ENCODE peak calls at places on chromosomes 13 and 19, in eight cellular contexts. U, V, X, P, G, C, L and R are unnamed samples.

GRCh38 chr19:2627319-2627829 is 75.1 kb downstream of the GNG7 start:
- DNase-seq in U (no peak), V (peak), X (no peak), P (peak), G (no peak), C (no peak), L (peak), R (peak)

GRCh38 chr13:103097366-103097928 is 31.2 kb upstream of the SLC10A2 start:
- DNase-seq in U (no peak), V (peak), X (no peak), P (no peak), G (no peak), C (no peak), L (no peak), R (no peak)

GRCh38 chr19:43596842-43597461 is 557 bp downstream of the ZNF576 start:
- DNase-seq in U (no peak), V (no peak), X (no peak), P (no peak), G (no peak), C (no peak), L (peak), R (no peak)

GRCh38 chr13:114204894-114205293 is 25.8 kb downstream of the CFAP97D2 start:
- DNase-seq in U (no peak), V (no peak), X (no peak), P (no peak), G (no peak), C (no peak), L (no peak), R (no peak)

GRCh38 chr13:73937420-73937819 is 196.8 kb downstream of the KLF12 start:
- DNase-seq in U (no peak), V (no peak), X (no peak), P (no peak), G (no peak), C (no peak), L (peak), R (no peak)

GRCh38 chr19:31674503-31675186 is 325.4 kb upstream of the TSHZ3 start:
- DNase-seq in U (no peak), V (no peak), X (no peak), P (no peak), G (no peak), C (no peak), L (no peak), R (no peak)

GRCh38 chr13:19589312-19589711 is 28.0 kb upstream of the TPTE2 start:
- DNase-seq in U (no peak), V (no peak), X (no peak), P (no peak), G (no peak), C (no peak), L (no peak), R (no peak)

GRCh38 chr19:39031368-39032163 is 783 bp downstream of the FBXO27 start:
- DNase-seq in U (peak), V (peak), X (peak), P (no peak), G (peak), C (peak), L (peak), R (peak)

GRCh38 chr13:110771194-110771593 is 57.7 kb downstream of the ING1 start:
- DNase-seq in U (no peak), V (no peak), X (no peak), P (no peak), G (no peak), C (no peak), L (peak), R (no peak)

GRCh38 chr19:46784262-46785053 is 3.9 kb downstream of the SLC1A5 start:
- DNase-seq in U (no peak), V (no peak), X (peak), P (peak), G (peak), C (peak), L (peak), R (peak)

GRCh38 chr19:35038623-35039512 is 2.7 kb upstream of the HPN start:
- DNase-seq in U (no peak), V (no peak), X (no peak), P (no peak), G (no peak), C (no peak), L (no peak), R (no peak)

GRCh38 chr13:36848228-36848982 is 29.4 kb downstream of the RFXAP start:
- DNase-seq in U (no peak), V (no peak), X (no peak), P (no peak), G (no peak), C (peak), L (peak), R (no peak)

GRCh38 chr19:45103200-45103624 is 10.2 kb downstream of the PPP1R37 start:
- DNase-seq in U (no peak), V (no peak), X (peak), P (no peak), G (no peak), C (peak), L (peak), R (no peak)

GRCh38 chr13:51225034-51225433 is 2.8 kb downstream of the FAM124A start:
- DNase-seq in U (no peak), V (no peak), X (no peak), P (no peak), G (no peak), C (no peak), L (peak), R (no peak)

GRCh38 chr19:32017341-32017948 is 328.0 kb upstream of the ZNF507 start:
- DNase-seq in U (no peak), V (no peak), X (no peak), P (no peak), G (no peak), C (no peak), L (peak), R (no peak)

GRCh38 chr13:86368924-86369323 is 569.7 kb upstream of the SLITRK6 start:
- DNase-seq in U (no peak), V (no peak), X (no peak), P (no peak), G (no peak), C (no peak), L (no peak), R (no peak)

GRCh38 chr13:109256866-109257760 is 529.3 kb downstream of the IRS2 start:
- DNase-seq in U (no peak), V (no peak), X (no peak), P (peak), G (no peak), C (no peak), L (peak), R (peak)

GRCh38 chr19:15584541-15585115 is 30.4 kb upstream of the CYP4F8 start:
- DNase-seq in U (peak), V (peak), X (peak), P (peak), G (peak), C (peak), L (peak), R (peak)

GRCh38 chr19:33274663-33275558 is 27.4 kb downstream of the CEBPA start:
- DNase-seq in U (no peak), V (no peak), X (no peak), P (no peak), G (no peak), C (no peak), L (no peak), R (no peak)

GRCh38 chr13:30735025-30735967 is at the start of gene ALOX5AP:
- DNase-seq in U (no peak), V (no peak), X (peak), P (no peak), G (no peak), C (peak), L (no peak), R (no peak)

GRCh38 chr13:99119686-99120085 is 81.0 kb upstream of the UBAC2 start:
- DNase-seq in U (no peak), V (no peak), X (no peak), P (no peak), G (peak), C (no peak), L (no peak), R (no peak)

GRCh38 chr13:22454586-22454985 is 726.2 kb upstream of the SGCG start:
- DNase-seq in U (no peak), V (no peak), X (no peak), P (no peak), G (no peak), C (no peak), L (peak), R (peak)

GRCh38 chr19:1091544-1092175 is 3.5 kb downstream of the POLR2E start:
- DNase-seq in U (no peak), V (no peak), X (no peak), P (no peak), G (no peak), C (no peak), L (no peak), R (no peak)

GRCh38 chr13:44440046-44440608 is 66.5 kb downstream of the SERP2 start:
- DNase-seq in U (no peak), V (no peak), X (no peak), P (no peak), G (no peak), C (no peak), L (no peak), R (no peak)

GRCh38 chr19:28012361-28012760 is 1200.6 kb downstream of the UQCRFS1 start:
- DNase-seq in U (no peak), V (no peak), X (no peak), P (no peak), G (no peak), C (no peak), L (no peak), R (no peak)

GRCh38 chr13:41156611-41157010 is 24.0 kb upstream of the KBTBD6 start:
- DNase-seq in U (no peak), V (no peak), X (no peak), P (no peak), G (no peak), C (no peak), L (no peak), R (no peak)

GRCh38 chr13:26965976-26966375 is 205.4 kb upstream of the GPR12 start:
- DNase-seq in U (no peak), V (no peak), X (no peak), P (peak), G (no peak), C (no peak), L (peak), R (no peak)

GRCh38 chr13:104625196-104625595 is 1559.0 kb upstream of the SLC10A2 start:
- DNase-seq in U (no peak), V (no peak), X (no peak), P (no peak), G (no peak), C (no peak), L (no peak), R (no peak)

GRCh38 chr13:100815476-100816046 is 141.0 kb upstream of the TMTC4 start:
- DNase-seq in U (no peak), V (no peak), X (no peak), P (no peak), G (no peak), C (no peak), L (no peak), R (no peak)

GRCh38 chr13:52156724-52157251 is 2.6 kb downstream of the NEK3 start:
- DNase-seq in U (no peak), V (no peak), X (no peak), P (no peak), G (no peak), C (no peak), L (peak), R (no peak)

GRCh38 chr19:57587529-57587928 is 3.6 kb downstream of the ZIK1 start:
- DNase-seq in U (no peak), V (no peak), X (no peak), P (peak), G (no peak), C (no peak), L (peak), R (no peak)

GRCh38 chr19:49862411-49863253 is 4.7 kb downstream of the PNKP start:
- DNase-seq in U (no peak), V (no peak), X (no peak), P (no peak), G (no peak), C (no peak), L (no peak), R (no peak)

GRCh38 chr19:51271015-51271600 is 20.2 kb downstream of the SIGLECL1 start:
- DNase-seq in U (no peak), V (no peak), X (no peak), P (no peak), G (no peak), C (no peak), L (no peak), R (no peak)

GRCh38 chr19:5993516-5994406 is 15.8 kb upstream of the RANBP3 start:
- DNase-seq in U (no peak), V (no peak), X (no peak), P (no peak), G (no peak), C (no peak), L (no peak), R (no peak)

GRCh38 chr19:4909172-4909896 is at the start of gene UHRF1:
- DNase-seq in U (no peak), V (no peak), X (no peak), P (no peak), G (peak), C (peak), L (no peak), R (peak)

GRCh38 chr19:20359933-20360720 is 193.1 kb downstream of the ZNF486 start:
- DNase-seq in U (no peak), V (peak), X (no peak), P (no peak), G (no peak), C (no peak), L (no peak), R (no peak)

GRCh38 chr13:75760182-75760981 is 124.3 kb downstream of the LMO7 start:
- DNase-seq in U (no peak), V (no peak), X (no peak), P (no peak), G (peak), C (no peak), L (peak), R (no peak)

GRCh38 chr19:3821857-3822364 is 35.7 kb upstream of the MATK start:
- DNase-seq in U (peak), V (no peak), X (peak), P (no peak), G (peak), C (peak), L (peak), R (peak)